ENCODE peak calls at places on chromosomes 13 and 19, in ten cellular contexts. One of them, this sample, is unnamed. For H3K4me1 and H3K36me3, the result is how much of the 10 kb centered on the place peaks cover.

GRCh38 chr13:51797664-51798488 is 6.1 kb downstream of the DHRS12 start:
- DNase-seq in hepatocyte: peak
- DNase-seq in endothelial cell of umbilical vein: peak
- DNase-seq in tibial nerve: no peak
- DNase-seq in HAP-1: peak
- DNase-seq in esophagus squamous epithelium: no peak
- DNase-seq in right lobe of liver: peak
- DNase-seq in CD8-positive, alpha-beta memory T cell: peak
- DNase-seq in OCI-LY7: peak
- DNase-seq in heart left ventricle: no peak
- DNase-seq in this sample: peak

GRCh38 chr19:45179063-45179847 is 671 bp downstream of the BLOC1S3 start:
- DNase-seq in CD8-positive, alpha-beta memory T cell: peak
- DNase-seq in esophagus squamous epithelium: no peak
- DNase-seq in right lobe of liver: peak
- DNase-seq in HAP-1: no peak
- DNase-seq in endothelial cell of umbilical vein: no peak
- DNase-seq in hepatocyte: peak
- DNase-seq in OCI-LY7: no peak
- DNase-seq in heart left ventricle: peak
- DNase-seq in tibial nerve: no peak
- DNase-seq in this sample: peak

GRCh38 chr13:91664036-91664435 is 265.6 kb downstream of the GPC5 start:
- DNase-seq in hepatocyte: no peak
- DNase-seq in endothelial cell of umbilical vein: no peak
- DNase-seq in heart left ventricle: no peak
- DNase-seq in CD8-positive, alpha-beta memory T cell: no peak
- DNase-seq in OCI-LY7: no peak
- DNase-seq in tibial nerve: no peak
- DNase-seq in right lobe of liver: no peak
- DNase-seq in HAP-1: no peak
- DNase-seq in esophagus squamous epithelium: no peak
- DNase-seq in this sample: peak

GRCh38 chr13:80814541-80814940 is 473.6 kb upstream of the SPRY2 start:
- DNase-seq in right lobe of liver: no peak
- DNase-seq in hepatocyte: no peak
- DNase-seq in esophagus squamous epithelium: no peak
- DNase-seq in HAP-1: no peak
- DNase-seq in OCI-LY7: no peak
- DNase-seq in tibial nerve: no peak
- DNase-seq in endothelial cell of umbilical vein: no peak
- DNase-seq in heart left ventricle: no peak
- DNase-seq in CD8-positive, alpha-beta memory T cell: no peak
- DNase-seq in this sample: no peak

GRCh38 chr19:18649371-18650047 is 12.7 kb downstream of the KLHL26 start:
- DNase-seq in esophagus squamous epithelium: no peak
- DNase-seq in hepatocyte: peak
- DNase-seq in right lobe of liver: no peak
- DNase-seq in CD8-positive, alpha-beta memory T cell: no peak
- DNase-seq in endothelial cell of umbilical vein: peak
- DNase-seq in tibial nerve: peak
- DNase-seq in HAP-1: no peak
- DNase-seq in heart left ventricle: peak
- DNase-seq in OCI-LY7: no peak
- DNase-seq in this sample: peak

GRCh38 chr13:113084943-113085540 is 20.5 kb upstream of the F7 start:
- DNase-seq in right lobe of liver: peak
- DNase-seq in CD8-positive, alpha-beta memory T cell: no peak
- DNase-seq in heart left ventricle: peak
- DNase-seq in endothelial cell of umbilical vein: no peak
- DNase-seq in tibial nerve: no peak
- DNase-seq in OCI-LY7: no peak
- DNase-seq in esophagus squamous epithelium: no peak
- DNase-seq in HAP-1: no peak
- DNase-seq in hepatocyte: no peak
- DNase-seq in this sample: no peak

GRCh38 chr13:35630551-35631275 is 154.2 kb upstream of the MAB21L1 start:
- DNase-seq in OCI-LY7: peak
- DNase-seq in heart left ventricle: no peak
- DNase-seq in hepatocyte: peak
- DNase-seq in esophagus squamous epithelium: no peak
- DNase-seq in HAP-1: peak
- DNase-seq in endothelial cell of umbilical vein: peak
- DNase-seq in tibial nerve: no peak
- DNase-seq in CD8-positive, alpha-beta memory T cell: no peak
- DNase-seq in right lobe of liver: no peak
- DNase-seq in this sample: peak

GRCh38 chr13:73025212-73026012 is 33.4 kb upstream of the KLF5 start:
- DNase-seq in HAP-1: no peak
- DNase-seq in tibial nerve: no peak
- DNase-seq in CD8-positive, alpha-beta memory T cell: no peak
- DNase-seq in right lobe of liver: no peak
- DNase-seq in heart left ventricle: no peak
- DNase-seq in esophagus squamous epithelium: no peak
- DNase-seq in endothelial cell of umbilical vein: peak
- DNase-seq in OCI-LY7: no peak
- DNase-seq in hepatocyte: peak
- DNase-seq in this sample: peak

GRCh38 chr13:28494537-28494860 is 429 bp downstream of the FLT1 start:
- DNase-seq in OCI-LY7: no peak
- DNase-seq in HAP-1: no peak
- DNase-seq in tibial nerve: no peak
- DNase-seq in right lobe of liver: no peak
- DNase-seq in CD8-positive, alpha-beta memory T cell: no peak
- DNase-seq in heart left ventricle: peak
- DNase-seq in esophagus squamous epithelium: no peak
- DNase-seq in hepatocyte: no peak
- DNase-seq in endothelial cell of umbilical vein: peak
- DNase-seq in this sample: peak

GRCh38 chr13:112826565-112826964 is 136.7 kb downstream of the ATP11A start:
- DNase-seq in CD8-positive, alpha-beta memory T cell: no peak
- DNase-seq in tibial nerve: no peak
- DNase-seq in right lobe of liver: no peak
- DNase-seq in OCI-LY7: no peak
- DNase-seq in endothelial cell of umbilical vein: no peak
- DNase-seq in esophagus squamous epithelium: no peak
- DNase-seq in hepatocyte: no peak
- DNase-seq in heart left ventricle: no peak
- DNase-seq in HAP-1: no peak
- DNase-seq in this sample: no peak

DNA sequence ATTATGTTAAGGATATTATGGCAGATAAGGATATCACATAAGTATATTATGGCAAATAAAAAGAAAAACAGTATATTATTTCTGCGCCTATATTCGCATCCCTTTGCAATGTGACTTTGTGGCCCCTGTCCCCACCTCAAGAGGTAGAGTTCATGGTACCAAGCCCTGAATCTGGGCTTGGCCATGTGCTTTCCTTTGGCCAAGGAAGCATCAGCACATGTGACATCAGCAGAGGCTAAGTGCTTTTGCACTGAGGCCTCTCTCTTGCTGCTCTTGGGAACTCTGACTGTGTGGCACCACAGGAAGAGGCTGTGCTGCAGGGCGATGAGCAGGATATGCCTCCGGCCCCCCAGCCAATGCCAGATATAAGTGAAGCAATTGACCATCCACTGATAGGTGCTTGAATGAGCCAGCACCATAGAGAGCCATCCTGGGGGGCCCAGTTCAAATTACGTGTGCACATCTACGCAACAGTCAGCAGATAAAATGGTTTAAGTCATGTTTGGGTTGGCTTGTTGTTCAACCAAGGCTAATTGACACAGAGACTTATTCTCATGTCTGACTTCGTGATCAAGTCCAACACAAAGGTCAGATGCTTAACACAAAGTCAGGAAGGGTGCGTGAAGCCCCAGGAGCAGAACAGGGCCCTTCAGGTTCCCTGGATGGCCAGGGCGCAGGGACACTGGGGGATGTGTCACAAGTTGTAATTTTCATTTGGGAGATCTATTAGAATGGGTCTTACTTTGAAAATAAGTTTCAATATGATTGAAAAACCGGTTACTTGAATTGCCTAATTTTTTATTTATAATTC is 173.3 kb downstream of the COL4A1 start:
- DNase-seq in OCI-LY7: no peak
- DNase-seq in HAP-1: no peak
- DNase-seq in hepatocyte: no peak
- DNase-seq in tibial nerve: no peak
- DNase-seq in CD8-positive, alpha-beta memory T cell: no peak
- DNase-seq in endothelial cell of umbilical vein: no peak
- DNase-seq in heart left ventricle: no peak
- DNase-seq in right lobe of liver: no peak
- DNase-seq in esophagus squamous epithelium: no peak
- DNase-seq in this sample: no peak
- H3K4me1 ChIP-seq in OCI-LY7: under half
- H3K4me1 ChIP-seq in HAP-1: under half
- H3K4me1 ChIP-seq in hepatocyte: under half
- H3K4me1 ChIP-seq in tibial nerve: under half
- H3K4me1 ChIP-seq in CD8-positive, alpha-beta memory T cell: under half
- H3K4me1 ChIP-seq in endothelial cell of umbilical vein: under half
- H3K4me1 ChIP-seq in heart left ventricle: under half
- H3K4me1 ChIP-seq in right lobe of liver: under half
- H3K4me1 ChIP-seq in esophagus squamous epithelium: under half
- H3K4me1 ChIP-seq in this sample: under half

DNA sequence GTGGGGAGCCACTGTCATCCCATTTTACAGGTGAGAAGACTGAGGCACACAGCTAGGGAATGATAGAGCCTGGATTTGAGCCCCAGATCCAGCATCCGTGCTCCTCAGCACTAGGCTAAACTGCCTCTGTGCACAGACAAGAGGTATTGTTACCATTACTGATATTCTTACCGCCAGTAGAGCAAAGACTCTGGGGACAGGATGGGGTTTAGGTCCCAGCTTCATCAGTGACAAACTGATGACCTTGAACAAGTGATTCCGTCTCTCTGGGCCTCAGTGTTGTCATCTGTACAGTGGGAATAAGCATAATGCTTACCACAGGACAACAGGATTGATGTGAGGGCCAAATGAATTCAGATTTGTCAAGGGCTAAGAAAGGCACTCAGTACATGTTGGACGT is 16.5 kb downstream of the AXL start:
- DNase-seq in heart left ventricle: no peak
- DNase-seq in right lobe of liver: no peak
- DNase-seq in esophagus squamous epithelium: no peak
- DNase-seq in OCI-LY7: no peak
- DNase-seq in endothelial cell of umbilical vein: no peak
- DNase-seq in HAP-1: no peak
- DNase-seq in tibial nerve: no peak
- DNase-seq in CD8-positive, alpha-beta memory T cell: no peak
- DNase-seq in hepatocyte: no peak
- DNase-seq in this sample: no peak
- H3K36me3 ChIP-seq in heart left ventricle: half or more
- H3K36me3 ChIP-seq in right lobe of liver: under half
- H3K36me3 ChIP-seq in esophagus squamous epithelium: under half
- H3K36me3 ChIP-seq in OCI-LY7: under half
- H3K36me3 ChIP-seq in endothelial cell of umbilical vein: under half
- H3K36me3 ChIP-seq in HAP-1: under half
- H3K36me3 ChIP-seq in tibial nerve: under half
- H3K36me3 ChIP-seq in CD8-positive, alpha-beta memory T cell: under half
- H3K36me3 ChIP-seq in hepatocyte: under half
- H3K36me3 ChIP-seq in this sample: under half

GRCh38 chr19:5975388-5975728 is 2.6 kb downstream of the RANBP3 start:
- DNase-seq in endothelial cell of umbilical vein: no peak
- DNase-seq in tibial nerve: no peak
- DNase-seq in heart left ventricle: no peak
- DNase-seq in CD8-positive, alpha-beta memory T cell: no peak
- DNase-seq in right lobe of liver: no peak
- DNase-seq in HAP-1: no peak
- DNase-seq in esophagus squamous epithelium: no peak
- DNase-seq in OCI-LY7: no peak
- DNase-seq in hepatocyte: no peak
- DNase-seq in this sample: no peak
- H3K4me1 ChIP-seq in endothelial cell of umbilical vein: under half
- H3K4me1 ChIP-seq in tibial nerve: under half
- H3K4me1 ChIP-seq in heart left ventricle: half or more
- H3K4me1 ChIP-seq in CD8-positive, alpha-beta memory T cell: half or more
- H3K4me1 ChIP-seq in right lobe of liver: under half
- H3K4me1 ChIP-seq in HAP-1: under half
- H3K4me1 ChIP-seq in esophagus squamous epithelium: under half
- H3K4me1 ChIP-seq in OCI-LY7: under half
- H3K4me1 ChIP-seq in hepatocyte: under half
- H3K4me1 ChIP-seq in this sample: under half

DNA sequence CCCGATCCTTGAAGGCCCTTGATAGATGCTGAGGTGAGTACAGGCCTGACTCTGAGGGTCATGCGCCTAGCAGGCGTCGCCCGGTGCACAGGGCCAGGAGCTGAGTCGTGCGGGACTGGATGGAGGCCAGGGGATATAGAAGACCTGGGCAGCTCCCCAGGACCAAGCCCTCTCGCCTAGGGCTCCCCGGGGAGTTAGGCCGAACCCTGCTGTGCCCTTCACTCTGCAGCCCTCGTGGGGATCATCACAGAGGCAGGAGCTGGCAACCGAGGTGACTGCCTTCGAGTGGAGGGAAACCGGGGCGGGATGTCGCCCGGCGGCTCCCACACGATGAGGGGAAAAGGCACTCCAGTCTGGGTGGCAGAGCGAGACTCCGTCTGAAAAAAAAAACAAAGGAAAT is 11.7 kb downstream of the CSNK1G2 start:
- DNase-seq in endothelial cell of umbilical vein: no peak
- DNase-seq in HAP-1: no peak
- DNase-seq in hepatocyte: no peak
- DNase-seq in heart left ventricle: no peak
- DNase-seq in tibial nerve: no peak
- DNase-seq in esophagus squamous epithelium: no peak
- DNase-seq in right lobe of liver: no peak
- DNase-seq in OCI-LY7: no peak
- DNase-seq in CD8-positive, alpha-beta memory T cell: no peak
- DNase-seq in this sample: no peak
- H3K36me3 ChIP-seq in endothelial cell of umbilical vein: under half
- H3K36me3 ChIP-seq in HAP-1: under half
- H3K36me3 ChIP-seq in hepatocyte: under half
- H3K36me3 ChIP-seq in heart left ventricle: under half
- H3K36me3 ChIP-seq in tibial nerve: under half
- H3K36me3 ChIP-seq in esophagus squamous epithelium: under half
- H3K36me3 ChIP-seq in right lobe of liver: under half
- H3K36me3 ChIP-seq in OCI-LY7: under half
- H3K36me3 ChIP-seq in CD8-positive, alpha-beta memory T cell: under half
- H3K36me3 ChIP-seq in this sample: under half

DNA sequence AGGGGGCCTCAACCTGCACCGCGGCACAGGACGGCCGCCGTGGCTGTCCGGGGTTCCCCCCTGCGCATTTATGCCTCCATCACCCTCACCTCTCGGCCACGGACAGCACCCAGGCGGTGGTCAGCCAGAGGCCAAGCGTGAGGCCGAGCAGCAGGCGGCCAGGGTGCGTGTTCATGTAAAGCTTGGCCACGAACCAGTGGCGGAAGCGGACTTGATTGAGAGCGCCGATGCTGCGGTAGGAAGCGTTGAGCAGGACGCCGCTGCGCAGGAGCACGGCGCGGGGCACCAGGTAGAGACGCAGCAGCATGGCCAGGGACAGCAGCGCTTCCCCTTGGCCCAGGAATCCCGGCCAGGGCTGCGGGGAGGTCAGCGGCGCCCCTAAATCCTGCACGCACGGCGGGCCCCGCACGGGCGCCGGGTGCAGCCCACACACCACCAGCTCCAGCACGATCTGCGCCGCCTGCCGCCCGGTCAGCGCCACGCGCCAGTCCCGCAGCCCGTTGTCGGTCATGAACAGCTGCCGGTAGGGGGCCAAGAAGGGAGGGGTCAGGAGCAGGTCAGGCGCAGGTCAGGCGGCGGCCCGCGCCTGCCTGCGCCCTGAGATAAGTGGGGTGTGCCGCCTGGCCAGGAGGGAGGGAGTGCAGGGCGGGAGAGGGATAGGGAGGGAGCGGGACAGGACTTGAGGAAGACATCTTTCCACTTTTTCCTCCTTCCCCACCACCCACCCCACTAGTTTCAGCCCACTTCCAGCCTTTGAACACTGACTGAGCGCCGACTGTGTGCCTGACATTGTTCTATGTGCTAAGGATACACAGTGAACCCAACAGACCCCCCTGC is 6.5 kb downstream of the KCNN4 start:
- DNase-seq in HAP-1: no peak
- DNase-seq in hepatocyte: peak
- DNase-seq in endothelial cell of umbilical vein: peak
- DNase-seq in esophagus squamous epithelium: no peak
- DNase-seq in OCI-LY7: no peak
- DNase-seq in tibial nerve: no peak
- DNase-seq in right lobe of liver: peak
- DNase-seq in heart left ventricle: peak
- DNase-seq in CD8-positive, alpha-beta memory T cell: no peak
- DNase-seq in this sample: no peak
- H3K4me1 ChIP-seq in HAP-1: under half
- H3K4me1 ChIP-seq in hepatocyte: under half
- H3K4me1 ChIP-seq in endothelial cell of umbilical vein: under half
- H3K4me1 ChIP-seq in esophagus squamous epithelium: under half
- H3K4me1 ChIP-seq in OCI-LY7: under half
- H3K4me1 ChIP-seq in tibial nerve: under half
- H3K4me1 ChIP-seq in right lobe of liver: under half
- H3K4me1 ChIP-seq in heart left ventricle: under half
- H3K4me1 ChIP-seq in CD8-positive, alpha-beta memory T cell: under half
- H3K4me1 ChIP-seq in this sample: under half